ENCODE peak calls at places on chromosomes 3 and 15, in eight cellular contexts. J is IMR-90, A is GM12892, Q is heart left ventricle, F is vagina, X is uterus, D is stomach, O is GM12891. Y is an unnamed sample.
A peak's percentile ranks its signal among the peaks of the same experiment; 100 is the strongest.

GRCh38 chr3:24363242-24363641 is 131.4 kb downstream of the THRB start:
- DNase-seq in X (no peak), O (no peak), J (no peak), A (no peak), Q (no peak), D (peak; percentile 33), F (no peak), Y (no peak)

GRCh38 chr3:159855599-159856495 is 132.8 kb upstream of the IL12A start:
- DNase-seq in O (no peak), J (no peak), X (no peak), Q (no peak), D (no peak), A (no peak), F (no peak), Y (no peak)

GRCh38 chr3:143016321-143016972 is 15.1 kb downstream of the U2SURP start:
- DNase-seq in F (no peak), X (no peak), J (no peak), A (no peak), Q (no peak), D (no peak), O (no peak), Y (no peak)

GRCh38 chr3:149209431-149209830 is 12.2 kb downstream of the CP start:
- DNase-seq in F (no peak), A (no peak), Q (no peak), O (no peak), J (no peak), D (no peak), X (no peak), Y (no peak)

GRCh38 chr15:57410373-57410772 is 34.1 kb downstream of the CGNL1 start:
- DNase-seq in D (no peak), O (no peak), F (no peak), Q (no peak), X (no peak), J (no peak), A (no peak), Y (no peak)

GRCh38 chr3:12662593-12663310 is 1.2 kb downstream of the RAF1 start:
- DNase-seq in O (no peak), Q (peak; percentile 33), F (no peak), X (no peak), J (peak; percentile 55), D (peak; percentile 48), A (no peak), Y (peak; percentile 86)

GRCh38 chr3:115655761-115656282 is 32.5 kb downstream of the GAP43 start:
- DNase-seq in F (no peak), J (no peak), X (no peak), O (no peak), D (no peak), Q (no peak), A (no peak), Y (no peak)

GRCh38 chr3:60086811-60087210 is 1037.0 kb upstream of the CFAP20DC start:
- DNase-seq in A (no peak), X (no peak), J (peak; percentile 18), O (no peak), Q (no peak), F (no peak), D (no peak), Y (no peak)

GRCh38 chr3:126827121-126827520 is 123.1 kb downstream of the CHCHD6 start:
- DNase-seq in O (no peak), J (peak; percentile 26), F (no peak), A (no peak), X (no peak), Q (no peak), D (no peak), Y (peak; percentile 22)

GRCh38 chr3:149625795-149626194 is 32.0 kb downstream of the WWTR1 start:
- DNase-seq in Q (no peak), D (no peak), X (no peak), A (no peak), O (no peak), F (no peak), J (no peak), Y (no peak)

GRCh38 chr3:74055064-74055463 is 430.3 kb upstream of the PDZRN3 start:
- DNase-seq in F (no peak), J (no peak), O (no peak), Q (no peak), D (no peak), X (no peak), A (no peak), Y (no peak)

GRCh38 chr3:16150285-16150684 is 24.2 kb upstream of the GALNT15 start:
- DNase-seq in A (no peak), J (no peak), F (no peak), Q (no peak), D (no peak), X (no peak), O (no peak), Y (peak; percentile 32)

GRCh38 chr15:41774062-41774872 is at the start of gene MAPKBP1:
- DNase-seq in X (peak; percentile 98), A (peak; percentile 88), D (peak; percentile 98), O (peak; percentile 88), J (peak; percentile 98), F (no peak), Q (peak; percentile 97), Y (peak; percentile 99)

DNA sequence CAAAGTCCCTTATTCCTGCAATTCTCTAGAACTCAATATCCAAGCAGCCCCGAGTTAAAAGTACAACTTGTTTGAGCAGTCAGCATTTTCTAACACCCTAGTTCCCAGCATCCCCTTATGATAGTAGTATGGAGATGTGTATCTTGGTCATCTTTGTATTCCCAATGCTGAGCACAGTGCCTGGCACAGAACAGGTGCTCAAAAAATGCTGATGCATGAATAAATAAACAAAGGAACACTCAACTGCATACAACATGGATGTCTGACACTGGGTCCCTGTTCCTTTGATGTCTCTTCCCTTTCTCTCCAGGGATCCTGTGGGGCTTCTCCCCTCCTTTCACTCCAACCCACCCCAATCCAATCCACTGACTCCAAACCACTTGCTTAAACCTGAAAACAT is 23.9 kb upstream of the B3GNT5 start:
- DNase-seq in F (no peak), O (no peak), D (no peak), A (no peak), Q (no peak), X (no peak), J (no peak), Y (no peak)
- TF ChIP-seq POLR2A in F (no peak), O (no peak), D (no peak), A (no peak), Q (no peak), X (no peak), J (no peak), Y (no peak)

GRCh38 chr3:58085616-58086015 is 77.4 kb downstream of the FLNB start:
- DNase-seq in X (no peak), J (no peak), O (no peak), F (no peak), D (no peak), A (no peak), Q (no peak), Y (no peak)
- TF ChIP-seq POLR2A in X (no peak), J (no peak), O (no peak), F (no peak), D (no peak), A (no peak), Q (no peak), Y (no peak)

GRCh38 chr3:146544929-146545528 is 622 bp upstream of the PLSCR1 start:
- DNase-seq in F (no peak), J (no peak), O (no peak), Q (no peak), X (no peak), D (no peak), A (no peak), Y (no peak)

GRCh38 chr3:146542179-146542578 is 2.2 kb downstream of the PLSCR1 start:
- DNase-seq in X (no peak), Q (no peak), A (no peak), O (no peak), F (no peak), J (peak; percentile 65), D (no peak), Y (no peak)

GRCh38 chr3:146543461-146544012 is 870 bp downstream of the PLSCR1 start:
- DNase-seq in X (peak; percentile 22), A (peak; percentile 2), J (peak; percentile 16), O (no peak), D (no peak), F (no peak), Q (peak; percentile 55), Y (no peak)

GRCh38 chr3:146542968-146543367 is 1.4 kb downstream of the PLSCR1 start:
- DNase-seq in X (no peak), F (no peak), A (no peak), Q (no peak), J (no peak), O (no peak), D (no peak), Y (no peak)

GRCh38 chr3:146544013-146544928 is at the start of gene PLSCR1:
- DNase-seq in F (no peak), Q (peak; percentile 94), A (peak; percentile 67), J (peak; percentile 93), X (peak; percentile 94), D (peak; percentile 89), O (peak; percentile 61), Y (peak; percentile 95)
- TF ChIP-seq POLR2A in F (peak; percentile 86), Q (no peak), A (peak; percentile 63), J (peak; percentile 74), X (peak; percentile 46), D (peak; percentile 38), O (no peak), Y (no peak)

DNA sequence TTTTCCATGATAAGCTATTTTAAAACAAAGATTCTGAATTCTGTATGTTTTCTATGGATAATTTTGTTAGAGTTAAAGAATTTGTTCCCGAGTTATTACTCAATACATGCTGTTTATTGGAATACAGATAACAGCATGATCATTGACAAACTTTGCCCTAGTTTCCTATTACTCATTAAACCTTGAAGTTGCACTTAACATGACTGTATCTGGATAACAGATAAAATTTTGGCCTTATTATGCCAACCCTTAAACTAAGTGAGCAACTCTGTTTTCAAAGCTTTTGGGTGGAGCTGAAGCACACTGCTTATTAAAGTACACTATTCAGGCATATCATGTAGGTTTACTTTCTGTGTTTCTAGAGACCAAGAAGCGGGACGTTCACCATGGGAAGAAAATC is at the start of gene AADAC:
- DNase-seq in D (no peak), F (no peak), X (no peak), O (no peak), Q (no peak), J (peak; percentile 46), A (no peak), Y (no peak)
- TF ChIP-seq POLR2A in D (no peak), F (no peak), X (no peak), O (no peak), Q (no peak), J (no peak), A (no peak), Y (no peak)

Y was measured in lower leg skin.